ENCODE peak calls at places on chromosomes 6 and 20, in six cellular contexts. One of them, this sample, is unnamed.

GRCh38 chr20:39651645-39652340 is 689.6 kb downstream of the DHX35 start:
- DNase-seq in MM.1S: no peak
- DNase-seq in GM23248: no peak
- DNase-seq in GM23338: no peak
- DNase-seq in OCI-LY7: no peak
- DNase-seq in HCT116: no peak
- DNase-seq in this sample: peak

GRCh38 chr6:43427406-43428111 is at the start of gene ABCC10:
- DNase-seq in HCT116: peak
- DNase-seq in OCI-LY7: peak
- DNase-seq in MM.1S: peak
- DNase-seq in GM23248: peak
- DNase-seq in GM23338: peak
- DNase-seq in this sample: peak

GRCh38 chr6:166595061-166595780 is 8.7 kb upstream of the RAMACL start:
- DNase-seq in MM.1S: no peak
- DNase-seq in GM23338: no peak
- DNase-seq in GM23248: peak
- DNase-seq in HCT116: no peak
- DNase-seq in OCI-LY7: no peak
- DNase-seq in this sample: no peak

GRCh38 chr20:17583126-17583525 is 13.3 kb downstream of the DSTN start:
- DNase-seq in MM.1S: no peak
- DNase-seq in GM23248: no peak
- DNase-seq in HCT116: no peak
- DNase-seq in OCI-LY7: no peak
- DNase-seq in GM23338: no peak
- DNase-seq in this sample: no peak

GRCh38 chr6:22147983-22148797 is 148.6 kb downstream of the PRL start:
- DNase-seq in HCT116: no peak
- DNase-seq in GM23248: peak
- DNase-seq in OCI-LY7: no peak
- DNase-seq in GM23338: peak
- DNase-seq in MM.1S: no peak
- DNase-seq in this sample: peak

GRCh38 chr6:122372647-122373046 is 26.8 kb upstream of the HSF2 start:
- DNase-seq in HCT116: no peak
- DNase-seq in GM23338: peak
- DNase-seq in OCI-LY7: no peak
- DNase-seq in MM.1S: no peak
- DNase-seq in GM23248: peak
- DNase-seq in this sample: no peak

GRCh38 chr20:45969712-45970634 is 2.0 kb downstream of the ZNF335 start:
- DNase-seq in GM23248: peak
- DNase-seq in HCT116: peak
- DNase-seq in GM23338: peak
- DNase-seq in OCI-LY7: peak
- DNase-seq in MM.1S: peak
- DNase-seq in this sample: peak

GRCh38 chr20:20697325-20697845 is 15.1 kb downstream of the RALGAPA2 start:
- DNase-seq in OCI-LY7: no peak
- DNase-seq in HCT116: no peak
- DNase-seq in GM23248: no peak
- DNase-seq in MM.1S: no peak
- DNase-seq in GM23338: no peak
- DNase-seq in this sample: no peak

GRCh38 chr20:48155231-48155630 is 369.9 kb upstream of the SULF2 start:
- DNase-seq in MM.1S: no peak
- DNase-seq in GM23248: no peak
- DNase-seq in HCT116: no peak
- DNase-seq in GM23338: no peak
- DNase-seq in OCI-LY7: no peak
- DNase-seq in this sample: no peak

GRCh38 chr6:20338160-20338559 is 63.5 kb upstream of the E2F3 start:
- DNase-seq in OCI-LY7: no peak
- DNase-seq in GM23338: no peak
- DNase-seq in MM.1S: no peak
- DNase-seq in HCT116: no peak
- DNase-seq in GM23248: no peak
- DNase-seq in this sample: no peak

GRCh38 chr6:32967151-32968091 is 973 bp upstream of the BRD2 start:
- DNase-seq in HCT116: peak
- DNase-seq in MM.1S: peak
- DNase-seq in OCI-LY7: peak
- DNase-seq in GM23248: peak
- DNase-seq in GM23338: peak
- DNase-seq in this sample: peak

GRCh38 chr6:48474136-48474535 is 363.1 kb upstream of the PTCHD4 start:
- DNase-seq in MM.1S: no peak
- DNase-seq in GM23338: no peak
- DNase-seq in HCT116: no peak
- DNase-seq in OCI-LY7: no peak
- DNase-seq in GM23248: no peak
- DNase-seq in this sample: no peak

GRCh38 chr6:70312165-70312564 is 9.3 kb upstream of the COL9A1 start:
- DNase-seq in HCT116: peak
- DNase-seq in GM23338: peak
- DNase-seq in GM23248: peak
- DNase-seq in OCI-LY7: no peak
- DNase-seq in MM.1S: peak
- DNase-seq in this sample: no peak

GRCh38 chr6:136846046-136846445 is 23.7 kb downstream of the PEX7 start:
- DNase-seq in GM23248: peak
- DNase-seq in MM.1S: peak
- DNase-seq in GM23338: peak
- DNase-seq in OCI-LY7: peak
- DNase-seq in HCT116: peak
- DNase-seq in this sample: peak

GRCh38 chr6:7106752-7107577 is 796 bp upstream of the RREB1 start:
- DNase-seq in GM23338: peak
- DNase-seq in OCI-LY7: peak
- DNase-seq in MM.1S: no peak
- DNase-seq in HCT116: no peak
- DNase-seq in GM23248: peak
- DNase-seq in this sample: no peak

GRCh38 chr6:29602564-29603361 is 17.8 kb downstream of the OR2H2 start:
- DNase-seq in MM.1S: peak
- DNase-seq in GM23248: peak
- DNase-seq in GM23338: peak
- DNase-seq in HCT116: peak
- DNase-seq in OCI-LY7: peak
- DNase-seq in this sample: peak

GRCh38 chr6:129476248-129476564 is 233.8 kb downstream of the ARHGAP18 start:
- DNase-seq in OCI-LY7: no peak
- DNase-seq in GM23248: no peak
- DNase-seq in MM.1S: no peak
- DNase-seq in HCT116: no peak
- DNase-seq in GM23338: no peak
- DNase-seq in this sample: no peak

GRCh38 chr20:63007472-63007721 is 633 bp upstream of the BHLHE23 start:
- DNase-seq in HCT116: no peak
- DNase-seq in MM.1S: no peak
- DNase-seq in OCI-LY7: no peak
- DNase-seq in GM23338: no peak
- DNase-seq in GM23248: no peak
- DNase-seq in this sample: no peak

GRCh38 chr20:49754596-49754995 is 40.9 kb upstream of the B4GALT5 start:
- DNase-seq in GM23338: no peak
- DNase-seq in MM.1S: no peak
- DNase-seq in HCT116: no peak
- DNase-seq in OCI-LY7: no peak
- DNase-seq in GM23248: no peak
- DNase-seq in this sample: no peak

GRCh38 chr6:136788069-136788902 is 4.0 kb downstream of the MAP3K5 start:
- DNase-seq in MM.1S: no peak
- DNase-seq in HCT116: no peak
- DNase-seq in GM23248: peak
- DNase-seq in OCI-LY7: no peak
- DNase-seq in GM23338: no peak
- DNase-seq in this sample: no peak

DNA sequence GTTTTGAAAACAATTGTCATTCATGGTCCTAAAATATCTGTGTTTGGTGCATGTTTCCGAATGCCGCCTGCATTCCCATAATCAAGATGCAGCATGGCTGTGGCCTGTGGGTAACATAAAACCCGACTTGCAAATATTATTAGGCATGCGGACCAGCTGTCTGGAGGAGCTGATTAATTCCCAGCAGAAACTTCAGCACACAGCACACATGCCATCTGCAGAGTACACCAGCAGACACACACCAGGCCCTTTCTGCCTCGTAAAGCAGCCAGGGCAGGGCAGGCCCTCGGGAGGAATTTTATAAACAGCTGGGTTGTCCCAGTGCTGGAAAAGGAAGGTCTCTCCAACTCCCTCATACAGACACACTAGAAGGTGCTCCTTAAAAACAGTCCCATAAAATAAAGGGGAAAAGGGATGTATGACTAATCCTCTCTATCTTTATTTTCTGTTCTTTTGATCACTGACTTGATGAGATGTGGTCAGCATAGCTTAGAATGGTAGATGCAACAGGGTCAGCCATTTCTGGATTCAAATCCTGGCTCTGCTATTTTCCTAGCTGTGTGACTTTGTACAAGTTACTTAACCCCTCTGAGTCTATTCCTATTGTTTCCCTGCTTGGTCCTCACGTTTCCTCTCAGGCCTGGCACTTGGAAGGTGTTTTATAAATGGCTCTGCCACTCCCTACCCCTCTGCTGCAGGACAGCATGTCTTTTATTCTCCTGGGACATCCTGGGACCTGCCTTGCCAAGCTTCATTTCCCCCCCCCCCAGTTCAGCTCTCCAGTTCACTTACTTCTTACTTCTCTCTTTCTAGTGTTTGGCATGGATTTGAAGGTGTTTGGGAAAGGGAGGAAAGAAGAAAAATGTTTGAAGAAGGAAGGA is 85.9 kb upstream of the TRAF3IP2 start:
- DNase-seq in HCT116: no peak
- DNase-seq in GM23248: no peak
- DNase-seq in GM23338: no peak
- DNase-seq in MM.1S: no peak
- DNase-seq in OCI-LY7: no peak
- DNase-seq in this sample: peak
- TF ChIP-seq EZH2phosphoT487 in HCT116: no peak
- TF ChIP-seq EZH2phosphoT487 in GM23248: no peak
- TF ChIP-seq EZH2phosphoT487 in GM23338: no peak
- TF ChIP-seq EZH2phosphoT487 in MM.1S: no peak
- TF ChIP-seq EZH2phosphoT487 in OCI-LY7: no peak
- TF ChIP-seq EZH2phosphoT487 in this sample: no peak

DNA sequence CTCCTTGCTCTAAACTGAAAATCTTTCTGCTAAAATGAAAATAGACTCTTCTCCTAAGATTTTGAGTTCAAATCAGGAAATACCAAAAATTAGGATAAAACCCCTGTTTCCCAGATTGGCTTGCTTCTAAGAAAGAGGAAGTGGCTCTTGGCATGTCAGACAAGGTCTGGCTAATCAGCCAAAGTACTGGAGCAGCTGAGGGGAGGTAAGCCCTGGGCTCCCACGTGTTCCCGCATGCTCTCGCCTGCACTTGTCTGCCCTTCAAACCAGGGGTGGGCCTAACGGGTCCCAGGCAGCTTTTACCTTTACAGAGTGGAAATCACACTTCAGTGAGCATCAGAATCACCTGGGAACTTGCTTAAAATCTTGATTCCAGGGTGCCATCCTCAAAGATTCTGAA is 43.2 kb upstream of the GABRR1 start:
- DNase-seq in OCI-LY7: peak
- DNase-seq in MM.1S: no peak
- DNase-seq in GM23338: no peak
- DNase-seq in GM23248: no peak
- DNase-seq in HCT116: no peak
- DNase-seq in this sample: no peak
- TF ChIP-seq EZH2phosphoT487 in OCI-LY7: no peak
- TF ChIP-seq EZH2phosphoT487 in MM.1S: no peak
- TF ChIP-seq EZH2phosphoT487 in GM23338: no peak
- TF ChIP-seq EZH2phosphoT487 in GM23248: no peak
- TF ChIP-seq EZH2phosphoT487 in HCT116: no peak
- TF ChIP-seq EZH2phosphoT487 in this sample: no peak

GRCh38 chr6:51913265-51913664 is 174.1 kb downstream of the PKHD1 start:
- DNase-seq in MM.1S: no peak
- DNase-seq in OCI-LY7: no peak
- DNase-seq in GM23338: no peak
- DNase-seq in HCT116: no peak
- DNase-seq in GM23248: no peak
- DNase-seq in this sample: no peak

GRCh38 chr6:51910846-51911245 is 176.6 kb downstream of the PKHD1 start:
- DNase-seq in MM.1S: no peak
- DNase-seq in GM23338: no peak
- DNase-seq in HCT116: no peak
- DNase-seq in OCI-LY7: no peak
- DNase-seq in GM23248: no peak
- DNase-seq in this sample: no peak

DNA sequence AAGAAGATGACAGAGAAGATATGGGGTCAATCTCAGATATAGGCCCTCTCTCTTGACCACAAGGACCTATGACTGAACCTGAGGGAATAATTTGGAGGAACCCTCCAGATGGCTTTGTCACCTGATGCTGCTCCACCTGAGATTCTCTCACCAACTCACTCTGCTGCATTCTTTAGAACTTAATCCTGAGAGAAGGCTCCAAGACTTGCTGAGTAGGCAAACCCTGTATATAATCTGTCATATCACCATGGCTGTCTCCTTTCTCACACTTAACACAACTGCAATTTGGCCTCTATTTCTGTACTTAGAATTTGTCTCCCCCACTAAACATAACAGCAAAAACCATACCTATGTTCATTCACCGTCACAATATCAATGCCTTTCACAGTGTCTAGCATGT is 172.3 kb downstream of the PKHD1 start:
- DNase-seq in MM.1S: no peak
- DNase-seq in GM23248: no peak
- DNase-seq in GM23338: no peak
- DNase-seq in HCT116: no peak
- DNase-seq in OCI-LY7: no peak
- DNase-seq in this sample: no peak
- TF ChIP-seq EZH2phosphoT487 in MM.1S: no peak
- TF ChIP-seq EZH2phosphoT487 in GM23248: no peak
- TF ChIP-seq EZH2phosphoT487 in GM23338: no peak
- TF ChIP-seq EZH2phosphoT487 in HCT116: no peak
- TF ChIP-seq EZH2phosphoT487 in OCI-LY7: no peak
- TF ChIP-seq EZH2phosphoT487 in this sample: no peak

GRCh38 chr6:36724514-36725385 is 27.1 kb downstream of the RAB44 start:
- DNase-seq in OCI-LY7: peak
- DNase-seq in GM23338: peak
- DNase-seq in MM.1S: peak
- DNase-seq in HCT116: peak
- DNase-seq in GM23248: peak
- DNase-seq in this sample: peak

GRCh38 chr6:36729169-36729549 is 31.5 kb downstream of the RAB44 start:
- DNase-seq in GM23248: peak
- DNase-seq in OCI-LY7: no peak
- DNase-seq in GM23338: no peak
- DNase-seq in HCT116: no peak
- DNase-seq in MM.1S: no peak
- DNase-seq in this sample: no peak

GRCh38 chr6:36725581-36725980 is 28.0 kb downstream of the RAB44 start:
- DNase-seq in MM.1S: no peak
- DNase-seq in HCT116: no peak
- DNase-seq in GM23248: no peak
- DNase-seq in GM23338: no peak
- DNase-seq in OCI-LY7: no peak
- DNase-seq in this sample: no peak

GRCh38 chr6:36728289-36729168 is 30.9 kb downstream of the RAB44 start:
- DNase-seq in MM.1S: no peak
- DNase-seq in GM23248: no peak
- DNase-seq in HCT116: no peak
- DNase-seq in OCI-LY7: no peak
- DNase-seq in GM23338: no peak
- DNase-seq in this sample: no peak

GRCh38 chr6:36727491-36728021 is 29.9 kb downstream of the RAB44 start:
- DNase-seq in OCI-LY7: no peak
- DNase-seq in HCT116: no peak
- DNase-seq in MM.1S: no peak
- DNase-seq in GM23248: peak
- DNase-seq in GM23338: no peak
- DNase-seq in this sample: no peak
- TF ChIP-seq EZH2phosphoT487 in OCI-LY7: no peak
- TF ChIP-seq EZH2phosphoT487 in HCT116: no peak
- TF ChIP-seq EZH2phosphoT487 in MM.1S: no peak
- TF ChIP-seq EZH2phosphoT487 in GM23248: no peak
- TF ChIP-seq EZH2phosphoT487 in GM23338: no peak
- TF ChIP-seq EZH2phosphoT487 in this sample: no peak

This sample was measured in SK-N-SH.